ENCODE peak calls at places on chromosomes 5 and 9, in four cellular contexts. J is H1, F is GM12878, D is K562. A is an unnamed sample.

GRCh38 chr5:142587354-142587965 is 98.4 kb downstream of the FGF1 start:
- DNase-seq in J (peak; percentile 65), F (no peak), D (peak; percentile 38), A (peak; percentile 59)

GRCh38 chr9:132146015-132146414 is 15.8 kb upstream of the NTNG2 start:
- DNase-seq in J (no peak), F (no peak), D (no peak), A (no peak)

GRCh38 chr5:33903118-33903517 is 11.3 kb upstream of the ADAMTS12 start:
- DNase-seq in J (no peak), F (no peak), D (no peak), A (no peak)

GRCh38 chr5:173660481-173661280 is 44.2 kb upstream of the BOD1 start:
- DNase-seq in J (no peak), F (no peak), D (no peak), A (no peak)

GRCh38 chr5:51652980-51653379 is 269.7 kb downstream of the ISL1 start:
- DNase-seq in J (no peak), F (no peak), D (no peak), A (no peak)

GRCh38 chr5:107936532-107936931 is 265.8 kb upstream of the EFNA5 start:
- DNase-seq in J (no peak), F (no peak), D (no peak), A (no peak)

GRCh38 chr5:14628346-14628745 is 36.2 kb upstream of the OTULIN start:
- DNase-seq in J (peak; percentile 62), F (no peak), D (peak; percentile 47), A (peak; percentile 64)

GRCh38 chr9:72856985-72857631 is 95.7 kb downstream of the ALDH1A1 start:
- DNase-seq in J (no peak), F (no peak), D (peak; percentile 37), A (peak; percentile 56)

GRCh38 chr9:137077010-137077747 is at the start of gene UAP1L1:
- DNase-seq in J (peak; percentile 78), F (no peak), D (peak; percentile 42), A (peak; percentile 42)

GRCh38 chr5:101260857-101261256 is 357.8 kb upstream of the ST8SIA4 start:
- DNase-seq in J (no peak), F (no peak), D (no peak), A (no peak)

GRCh38 chr5:124655943-124656459 is 90.4 kb downstream of the ZNF608 start:
- DNase-seq in J (no peak), F (no peak), D (peak; percentile 76), A (peak; percentile 94)

DNA sequence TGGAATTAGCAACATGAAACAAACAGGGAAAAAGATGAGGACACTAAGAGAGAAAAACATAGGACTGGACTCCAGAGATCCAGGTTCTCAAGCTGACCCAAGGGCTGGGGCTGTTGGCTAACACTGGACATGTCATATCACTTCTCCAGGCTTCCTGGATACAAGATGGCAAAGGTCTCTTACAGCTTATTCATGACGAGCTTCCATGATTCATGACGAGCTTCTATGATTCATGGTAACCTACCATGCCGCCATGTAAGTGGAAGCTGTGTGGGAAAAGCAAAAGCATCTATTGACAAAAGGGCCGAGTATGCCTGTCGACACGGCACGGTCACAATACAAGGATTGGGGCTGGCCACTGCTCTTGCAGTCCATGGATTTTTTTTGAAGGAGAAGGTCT is 77.8 kb downstream of the PTCH1 start:
- DNase-seq in J (no peak), F (no peak), D (no peak), A (no peak)
- TF ChIP-seq CHD1 in J (no peak), F (no peak), D (no peak), A (no peak)

DNA sequence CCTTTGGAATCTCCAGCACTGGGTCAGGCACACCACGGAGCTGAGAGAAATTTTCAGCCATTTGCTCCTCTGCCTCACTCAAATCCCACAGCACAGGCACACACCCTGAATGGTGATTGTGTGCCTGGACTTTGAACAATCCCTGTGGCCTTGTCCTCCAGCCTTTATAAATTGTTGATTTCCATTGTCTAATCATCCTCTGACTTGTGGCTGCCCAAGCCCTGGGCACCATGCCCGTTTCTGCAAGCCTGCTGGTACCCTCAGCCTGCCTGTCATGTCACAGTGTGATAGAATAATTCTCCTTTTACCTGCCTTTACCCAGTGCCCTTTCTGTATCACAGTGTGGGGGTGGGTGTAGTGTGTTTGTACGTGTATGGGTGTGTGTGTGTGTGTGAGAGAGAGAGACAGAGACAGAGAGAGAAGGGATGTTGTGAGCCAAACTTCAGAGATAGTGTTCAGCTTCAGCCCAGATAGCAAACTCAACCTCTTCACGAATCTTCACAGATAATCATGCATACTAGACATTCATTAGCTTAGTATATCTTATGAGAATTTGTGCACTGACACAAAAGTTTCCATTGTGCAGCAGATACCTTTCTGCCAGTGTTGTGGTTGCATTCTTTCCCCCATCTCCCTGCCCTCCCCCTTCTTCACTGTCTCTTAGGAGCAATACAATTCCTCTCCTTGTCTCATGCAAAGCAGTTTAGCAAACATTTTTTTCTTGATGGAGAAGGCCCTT is 27.8 kb upstream of the SLC44A1 start:
- DNase-seq in J (no peak), F (no peak), D (no peak), A (no peak)
- TF ChIP-seq CHD1 in J (no peak), F (no peak), D (no peak), A (no peak)

GRCh38 chr5:131252824-131253171 is 11.1 kb upstream of the CDC42SE2 start:
- DNase-seq in J (no peak), F (peak; percentile 81), D (peak; percentile 12), A (no peak)
- TF ChIP-seq CHD1 in J (no peak), F (no peak), D (no peak), A (no peak)

DNA sequence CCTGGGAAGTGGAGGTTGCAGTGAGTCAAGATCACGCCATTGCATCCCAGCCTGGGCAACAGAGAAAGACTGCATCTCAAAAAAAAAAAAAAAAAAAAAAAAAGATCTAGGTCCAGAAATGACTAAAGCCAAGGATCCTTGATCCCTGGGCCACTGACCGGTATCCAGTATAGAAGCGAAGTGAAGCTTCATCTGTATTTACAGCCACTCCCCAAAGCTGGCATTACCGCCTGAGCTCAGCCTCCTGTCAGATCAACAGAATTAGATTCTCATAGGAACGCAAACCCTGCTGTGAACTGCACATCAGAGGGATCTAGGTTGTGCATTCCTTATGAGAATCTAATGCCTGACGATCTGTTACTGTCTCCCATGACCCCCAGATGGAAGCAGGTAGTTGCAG is 9.3 kb downstream of the CSNK1A1 start:
- DNase-seq in J (peak; percentile 30), F (no peak), D (no peak), A (no peak)
- TF ChIP-seq CHD1 in J (no peak), F (no peak), D (no peak), A (no peak)

DNA sequence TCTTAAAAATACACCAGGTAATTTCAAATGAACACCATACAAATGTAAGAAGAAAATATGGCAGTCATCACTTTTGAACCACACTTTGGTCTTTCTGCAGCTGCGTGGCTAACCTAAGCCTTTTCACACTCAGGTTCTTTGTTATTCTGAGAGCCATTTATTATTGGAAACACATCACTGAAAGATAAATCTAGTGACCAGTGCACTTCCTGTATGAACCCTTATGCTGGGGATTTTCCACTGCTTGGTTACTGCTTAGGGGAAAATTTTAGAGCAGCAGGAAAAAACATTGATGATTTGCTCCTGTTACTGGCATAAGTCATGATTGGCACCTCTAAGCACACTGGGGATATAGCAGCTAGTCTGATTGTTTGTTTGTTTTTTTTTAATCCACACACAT is 58.6 kb upstream of the RANBP3L start:
- DNase-seq in J (no peak), F (peak; percentile 17), D (no peak), A (no peak)
- TF ChIP-seq CHD1 in J (no peak), F (no peak), D (no peak), A (no peak)

DNA sequence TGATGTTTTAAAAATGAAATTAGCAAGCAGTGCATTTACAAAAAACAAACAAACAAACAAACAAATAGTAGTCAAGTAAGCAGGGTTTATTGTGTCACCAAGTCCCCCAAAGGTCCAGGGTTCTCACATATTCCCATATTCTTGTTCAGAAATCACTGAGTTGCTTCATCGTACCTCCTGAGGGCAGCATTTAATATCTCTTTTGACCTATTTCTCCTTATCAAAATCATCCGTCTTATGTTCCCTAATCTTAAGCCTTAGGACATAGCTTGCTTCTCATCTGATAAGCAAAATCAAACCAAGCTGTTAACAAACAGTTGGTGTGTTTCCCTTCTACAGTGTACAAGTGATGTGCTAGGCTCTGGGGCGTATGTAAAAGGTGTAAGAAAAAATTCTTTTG is 109.5 kb upstream of the MAN2A1 start:
- DNase-seq in J (no peak), F (no peak), D (no peak), A (no peak)
- TF ChIP-seq CHD1 in J (no peak), F (no peak), D (no peak), A (no peak)

GRCh38 chr9:104923740-104924139 is 4.2 kb downstream of the ABCA1 start:
- DNase-seq in J (no peak), F (no peak), D (no peak), A (no peak)
- TF ChIP-seq CHD1 in J (no peak), F (no peak), D (no peak), A (no peak)

GRCh38 chr9:107039546-107039945 is 176.6 kb downstream of the ZNF462 start:
- DNase-seq in J (no peak), F (peak; percentile 74), D (no peak), A (peak; percentile 45)
- TF ChIP-seq CHD1 in J (no peak), F (no peak), D (no peak), A (no peak)

A was measured in IMR-90.